ENCODE peak calls at places on chromosomes 13 and 19, in four cellular contexts. N is SHP77; S is WTC11; T is stimulated activated naive CD8-positive, alpha-beta T cell treated with anti-CD3 and anti-CD28 coated beads, Interleukin-15, Interleukin-2, amounts not matched to agents 100 U/mL and 50 U/mL, for 24 hours. W is an unnamed sample.

GRCh38 chr19:13794388-13794751 is 873 bp upstream of the ZSWIM4 start:
- DNase-seq in N (no peak), T (no peak), S (no peak), W (no peak)

GRCh38 chr13:94950303-94950702 is 238.0 kb upstream of the SOX21 start:
- DNase-seq in T (no peak), N (no peak), S (no peak), W (no peak)

GRCh38 chr13:21071015-21071414 is 9.6 kb upstream of the LATS2 start:
- DNase-seq in T (no peak), N (no peak), S (no peak), W (no peak)

GRCh38 chr19:42552086-42553065 is 24.1 kb upstream of the CEACAM1 start:
- DNase-seq in N (no peak), S (no peak), T (no peak), W (no peak)

GRCh38 chr19:33264881-33265445 is 37.4 kb downstream of the CEBPA start:
- DNase-seq in N (no peak), T (no peak), S (no peak), W (no peak)

GRCh38 chr19:6412111-6412999 is 12.3 kb downstream of the KHSRP start:
- DNase-seq in N (peak), T (peak), S (peak), W (peak)

GRCh38 chr19:35797663-35798062 is 15.0 kb downstream of the PRODH2 start:
- DNase-seq in T (peak), N (no peak), S (peak), W (no peak)

GRCh38 chr19:17202249-17202648 is 12.9 kb upstream of the USE1 start:
- DNase-seq in T (peak), S (no peak), N (no peak), W (no peak)

GRCh38 chr13:68347220-68347619 is 1117.1 kb upstream of the PCDH9 start:
- DNase-seq in N (no peak), T (no peak), S (no peak), W (no peak)

GRCh38 chr19:3025516-3025890 is 3.6 kb downstream of the TLE2 start:
- DNase-seq in N (no peak), S (no peak), T (no peak), W (no peak)

GRCh38 chr13:82772802-82773201 is 1109.5 kb downstream of the SLITRK1 start:
- DNase-seq in T (no peak), S (no peak), N (no peak), W (no peak)

GRCh38 chr19:27876489-27876888 is 1336.5 kb downstream of the UQCRFS1 start:
- DNase-seq in N (no peak), S (no peak), T (no peak), W (no peak)

GRCh38 chr13:27405521-27406134 is 18.8 kb upstream of the GTF3A start:
- DNase-seq in T (no peak), N (no peak), S (no peak), W (no peak)

GRCh38 chr19:19606021-19606420 is 12.5 kb downstream of the PBX4 start:
- DNase-seq in N (no peak), T (no peak), S (no peak), W (no peak)

GRCh38 chr13:60112771-60113170 is 51.0 kb downstream of the DIAPH3 start:
- DNase-seq in T (no peak), N (no peak), S (no peak), W (no peak)

GRCh38 chr19:2771786-2772674 is 11.0 kb downstream of the SGTA start:
- DNase-seq in T (no peak), N (no peak), S (no peak), W (no peak)

GRCh38 chr13:20580257-20580656 is 13.3 kb downstream of the IFT88 start:
- DNase-seq in S (no peak), N (no peak), T (no peak), W (no peak)

GRCh38 chr13:52879950-52880650 is 31.7 kb upstream of the PCDH8 start:
- DNase-seq in T (no peak), N (no peak), S (peak), W (no peak)

GRCh38 chr13:26996965-26997752 is 174.5 kb downstream of the USP12 start:
- DNase-seq in S (no peak), T (no peak), N (no peak), W (no peak)

GRCh38 chr13:52665325-52665724 is 12.7 kb downstream of the SUGT1 start:
- DNase-seq in T (no peak), S (no peak), N (no peak), W (no peak)

GRCh38 chr13:98203641-98204326 is 26.7 kb upstream of the RNF113B start:
- DNase-seq in T (no peak), N (no peak), S (no peak), W (no peak)

GRCh38 chr19:47209323-47210179 is 21.4 kb downstream of the BBC3 start:
- DNase-seq in T (no peak), N (no peak), S (no peak), W (no peak)

GRCh38 chr19:6060600-6061391 is 49.5 kb downstream of the RFX2 start:
- DNase-seq in T (peak), S (no peak), N (no peak), W (no peak)

GRCh38 chr19:13441810-13442512 is 64.3 kb downstream of the CACNA1A start:
- DNase-seq in T (peak), N (no peak), S (peak), W (no peak)

GRCh38 chr19:17605761-17606745 is 50.6 kb downstream of the COLGALT1 start:
- DNase-seq in S (peak), N (no peak), T (peak), W (peak)

GRCh38 chr19:28727133-28727834 is 485.7 kb downstream of the UQCRFS1 start:
- DNase-seq in N (no peak), S (peak), T (peak), W (peak)

GRCh38 chr13:87130401-87130800 is 540.8 kb upstream of the SLITRK5 start:
- DNase-seq in T (no peak), N (no peak), S (no peak), W (no peak)

GRCh38 chr13:102773441-102774209 is at the start of gene TEX30:
- DNase-seq in N (peak), S (peak), T (peak), W (peak)

GRCh38 chr19:58294743-58295374 is 10.3 kb upstream of the ERVK3-1 start:
- DNase-seq in N (no peak), S (no peak), T (no peak), W (no peak)

GRCh38 chr13:66794340-66795031 is 435.6 kb downstream of the PCDH9 start:
- DNase-seq in S (no peak), T (no peak), N (no peak), W (no peak)

GRCh38 chr13:76894401-76895110 is 8.4 kb upstream of the KCTD12 start:
- DNase-seq in T (no peak), S (no peak), N (no peak), W (no peak)

GRCh38 chr19:10352764-10353671 is 13.6 kb upstream of the ICAM3 start:
- DNase-seq in S (peak), N (no peak), T (no peak), W (no peak)